ENCODE peak calls at places on chromosomes 12 and 14, in five cellular contexts. W, E, O, Q and S are unnamed samples.

GRCh38 chr12:13452955-13453570 is 256.5 kb downstream of the EMP1 start:
- DNase-seq in W (no peak), E (no peak), O (no peak), Q (no peak), S (no peak)

GRCh38 chr12:15757553-15758255 is 31.5 kb downstream of the EPS8 start:
- DNase-seq in W (no peak), E (no peak), O (peak), Q (no peak), S (peak)

GRCh38 chr12:106671840-106672239 is 89.0 kb downstream of the RFX4 start:
- DNase-seq in W (no peak), E (no peak), O (no peak), Q (no peak), S (no peak)

GRCh38 chr12:96223411-96224218 is 29.4 kb downstream of the ELK3 start:
- DNase-seq in W (no peak), E (no peak), O (no peak), Q (no peak), S (no peak)

GRCh38 chr12:86234309-86234708 is 21.9 kb downstream of the MGAT4C start:
- DNase-seq in W (no peak), E (no peak), O (no peak), Q (no peak), S (no peak)

GRCh38 chr14:100504372-100505078 is 82.7 kb downstream of the BEGAIN start:
- DNase-seq in W (peak), E (peak), O (peak), Q (no peak), S (no peak)

GRCh38 chr12:103241184-103241583 is 254.6 kb downstream of the C12orf42 start:
- DNase-seq in W (no peak), E (no peak), O (no peak), Q (no peak), S (no peak)

GRCh38 chr14:105591052-105591451 is 64.7 kb downstream of the TMEM121 start:
- DNase-seq in W (no peak), E (no peak), O (no peak), Q (no peak), S (no peak)

GRCh38 chr12:111434680-111435338 is 29.1 kb downstream of the SH2B3 start:
- DNase-seq in W (peak), E (no peak), O (no peak), Q (peak), S (no peak)

GRCh38 chr14:70663707-70664179 is 22.0 kb downstream of the TTC9 start:
- DNase-seq in W (no peak), E (no peak), O (no peak), Q (peak), S (no peak)

GRCh38 chr12:3071107-3071506 is 6.1 kb upstream of the TSPAN9 start:
- DNase-seq in W (no peak), E (no peak), O (peak), Q (no peak), S (no peak)

GRCh38 chr14:85625925-85626585 is 96.1 kb downstream of the FLRT2 start:
- DNase-seq in W (no peak), E (no peak), O (no peak), Q (no peak), S (no peak)

GRCh38 chr12:109736552-109737108 is 23.0 kb downstream of the FAM222A start:
- DNase-seq in W (peak), E (peak), O (peak), Q (no peak), S (no peak)

GRCh38 chr12:101746661-101747060 is 7.4 kb upstream of the SYCP3 start:
- DNase-seq in W (no peak), E (no peak), O (no peak), Q (no peak), S (no peak)

GRCh38 chr12:101747695-101748094 is 8.4 kb upstream of the SYCP3 start:
- DNase-seq in W (no peak), E (no peak), O (no peak), Q (no peak), S (no peak)

GRCh38 chr12:101743242-101743641 is 4.0 kb upstream of the SYCP3 start:
- DNase-seq in W (no peak), E (no peak), O (no peak), Q (no peak), S (no peak)

GRCh38 chr12:101743724-101744472 is 4.6 kb upstream of the SYCP3 start:
- DNase-seq in W (no peak), E (no peak), O (no peak), Q (peak), S (no peak)

DNA sequence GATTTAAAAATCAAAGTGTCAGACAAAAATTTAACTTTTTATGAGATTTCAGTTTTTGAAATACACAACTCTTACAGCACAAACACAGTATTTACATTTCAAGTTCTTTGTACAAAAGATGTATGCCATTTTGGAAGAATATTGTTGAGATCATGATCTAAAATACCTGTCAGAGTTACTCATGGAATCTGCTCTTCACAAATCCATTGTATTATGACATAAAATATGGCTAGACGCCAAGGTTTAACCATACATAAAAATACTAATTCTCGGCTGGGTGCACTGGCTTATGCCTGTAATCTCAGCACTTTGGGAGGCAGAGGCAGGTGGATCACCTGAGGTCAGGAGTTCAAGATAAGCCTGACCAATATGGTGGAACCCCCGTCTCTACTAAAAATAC is 6.2 kb upstream of the SYCP3 start:
- DNase-seq in W (no peak), E (no peak), O (no peak), Q (no peak), S (no peak)
- TF ChIP-seq JUNB in W (no peak), E (no peak), O (no peak), Q (no peak), S (no peak)

GRCh38 chr12:30989754-30990153 is 63.2 kb downstream of the TSPAN11 start:
- DNase-seq in W (peak), E (peak), O (peak), Q (no peak), S (peak)
- TF ChIP-seq JUNB in W (no peak), E (no peak), O (no peak), Q (no peak), S (no peak)

GRCh38 chr14:83883732-83884131 is 1646.2 kb upstream of the FLRT2 start:
- DNase-seq in W (no peak), E (no peak), O (no peak), Q (no peak), S (no peak)
- TF ChIP-seq JUNB in W (no peak), E (no peak), O (no peak), Q (no peak), S (no peak)

DNA sequence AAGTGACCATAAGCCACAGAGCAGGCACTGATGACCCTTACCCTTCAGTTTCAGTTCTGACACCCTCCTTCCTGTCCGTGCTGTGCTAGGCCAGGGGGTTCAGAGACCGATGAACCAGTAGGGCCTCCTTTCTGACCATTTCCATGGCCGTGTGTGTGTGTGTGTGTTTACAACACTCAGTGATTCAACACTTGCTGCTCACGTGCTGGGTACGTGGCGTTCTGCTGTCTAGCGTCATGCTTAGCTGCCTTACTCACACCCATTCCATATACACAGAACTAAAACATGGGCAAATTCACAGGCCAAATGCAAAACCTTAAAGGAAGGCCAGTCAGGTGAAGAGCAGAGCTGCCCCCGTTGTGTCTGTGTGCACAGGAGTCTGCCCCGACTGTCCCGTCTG is 67.5 kb downstream of the DNAH10 start:
- DNase-seq in W (no peak), E (no peak), O (no peak), Q (no peak), S (no peak)
- TF ChIP-seq JUNB in W (no peak), E (no peak), O (no peak), Q (no peak), S (no peak)